ENCODE peak calls at places on chromosomes 4 and X, in eight cellular contexts. K, E, W, B, G, T, L and H are unnamed samples.

GRCh38 chr4:159360549-159360948 is 257.7 kb downstream of the RAPGEF2 start:
- DNase-seq in K (peak), E (no peak), W (peak), B (no peak), G (no peak), T (no peak), L (peak), H (no peak)

GRCh38 chr4:52640808-52641595 is 18.1 kb downstream of the USP46 start:
- DNase-seq in K (no peak), E (no peak), W (peak), B (no peak), G (no peak), T (no peak), L (no peak), H (no peak)

GRCh38 chr4:37422638-37423037 is 178.1 kb downstream of the NWD2 start:
- DNase-seq in K (no peak), E (no peak), W (no peak), B (no peak), G (no peak), T (no peak), L (no peak), H (no peak)

GRCh38 chrX:43870758-43871419 is 11.4 kb downstream of the MAOB start:
- DNase-seq in K (no peak), E (no peak), W (no peak), B (no peak), G (no peak), T (no peak), L (no peak), H (no peak)

GRCh38 chr4:185134176-185134869 is 8.7 kb upstream of the SLC25A4 start:
- DNase-seq in K (peak), E (no peak), W (peak), B (no peak), G (no peak), T (no peak), L (peak), H (no peak)

GRCh38 chrX:103879339-103879738 is 47.3 kb upstream of the RAB9B start:
- DNase-seq in K (peak), E (no peak), W (no peak), B (no peak), G (no peak), T (no peak), L (no peak), H (no peak)

GRCh38 chrX:10755477-10756334 is 135.3 kb upstream of the MID1 start:
- DNase-seq in K (peak), E (no peak), W (peak), B (peak), G (no peak), T (no peak), L (no peak), H (no peak)

GRCh38 chrX:68186552-68187262 is 246.6 kb downstream of the OPHN1 start:
- DNase-seq in K (peak), E (no peak), W (peak), B (no peak), G (no peak), T (no peak), L (peak), H (no peak)

GRCh38 chrX:105331244-105331643 is 110.8 kb upstream of the TEX13A start:
- DNase-seq in K (peak), E (no peak), W (peak), B (no peak), G (no peak), T (no peak), L (peak), H (no peak)

GRCh38 chr4:150244600-150244999 is 166.4 kb downstream of the DCLK2 start:
- DNase-seq in K (peak), E (no peak), W (peak), B (no peak), G (no peak), T (no peak), L (peak), H (no peak)